ENCODE peak calls at places on chromosomes 7 and 10, in five cellular contexts. One of them, this sample, is unnamed.

GRCh38 chr7:142432386-142432785 is 174.5 kb upstream of the PRSS58 start:
- DNase-seq in fibroblast of mammary gland: no peak
- DNase-seq in progenitor cell of endocrine pancreas: no peak
- DNase-seq in fibroblast of pulmonary artery: no peak
- DNase-seq in dorsolateral prefrontal cortex: no peak
- DNase-seq in this sample: no peak

GRCh38 chr10:43322769-43323168 is 48.7 kb upstream of the FXYD4 start:
- DNase-seq in fibroblast of mammary gland: peak; percentile 71
- DNase-seq in progenitor cell of endocrine pancreas: peak; percentile 94
- DNase-seq in fibroblast of pulmonary artery: peak; percentile 74
- DNase-seq in dorsolateral prefrontal cortex: peak; percentile 97
- DNase-seq in this sample: peak; percentile 64

GRCh38 chr10:26737730-26738129 is 40.2 kb downstream of the PDSS1 start:
- DNase-seq in fibroblast of mammary gland: peak; percentile 66
- DNase-seq in progenitor cell of endocrine pancreas: no peak
- DNase-seq in fibroblast of pulmonary artery: peak; percentile 11
- DNase-seq in dorsolateral prefrontal cortex: no peak
- DNase-seq in this sample: no peak

GRCh38 chr7:57274535-57275283 is 142.5 kb upstream of the ZNF479 start:
- DNase-seq in fibroblast of mammary gland: no peak
- DNase-seq in progenitor cell of endocrine pancreas: no peak
- DNase-seq in fibroblast of pulmonary artery: no peak
- DNase-seq in dorsolateral prefrontal cortex: no peak
- DNase-seq in this sample: no peak

GRCh38 chr10:11750420-11750819 is 8.2 kb downstream of the ECHDC3 start:
- DNase-seq in fibroblast of mammary gland: no peak
- DNase-seq in progenitor cell of endocrine pancreas: no peak
- DNase-seq in fibroblast of pulmonary artery: no peak
- DNase-seq in dorsolateral prefrontal cortex: no peak
- DNase-seq in this sample: no peak

GRCh38 chr7:2241580-2242540 is at the start of the genes MRM2 and NUDT1:
- DNase-seq in fibroblast of mammary gland: peak; percentile 52
- DNase-seq in progenitor cell of endocrine pancreas: peak; percentile 83
- DNase-seq in fibroblast of pulmonary artery: peak; percentile 68
- DNase-seq in dorsolateral prefrontal cortex: peak; percentile 74
- DNase-seq in this sample: peak; percentile 73

GRCh38 chr7:132580717-132581285 is 4.5 kb upstream of the PLXNA4 start:
- DNase-seq in fibroblast of mammary gland: peak; percentile 71
- DNase-seq in progenitor cell of endocrine pancreas: peak; percentile 68
- DNase-seq in fibroblast of pulmonary artery: peak; percentile 84
- DNase-seq in dorsolateral prefrontal cortex: peak; percentile 48
- DNase-seq in this sample: peak; percentile 70

GRCh38 chr10:13977861-13978843 is 352.6 kb downstream of the FRMD4A start:
- DNase-seq in fibroblast of mammary gland: peak; percentile 97
- DNase-seq in progenitor cell of endocrine pancreas: no peak
- DNase-seq in fibroblast of pulmonary artery: peak; percentile 93
- DNase-seq in dorsolateral prefrontal cortex: no peak
- DNase-seq in this sample: no peak

GRCh38 chr10:103605359-103606156 is 112.1 kb downstream of the NEURL1 start:
- DNase-seq in fibroblast of mammary gland: peak; percentile 74
- DNase-seq in progenitor cell of endocrine pancreas: no peak
- DNase-seq in fibroblast of pulmonary artery: peak; percentile 73
- DNase-seq in dorsolateral prefrontal cortex: no peak
- DNase-seq in this sample: no peak

GRCh38 chr10:112650588-112651030 is 203.6 kb downstream of the VTI1A start:
- DNase-seq in fibroblast of mammary gland: peak; percentile 49
- DNase-seq in progenitor cell of endocrine pancreas: no peak
- DNase-seq in fibroblast of pulmonary artery: peak; percentile 66
- DNase-seq in dorsolateral prefrontal cortex: no peak
- DNase-seq in this sample: no peak

GRCh38 chr10:23063387-23064287 is 31.7 kb upstream of the MSRB2 start:
- DNase-seq in fibroblast of mammary gland: peak; percentile 41
- DNase-seq in progenitor cell of endocrine pancreas: no peak
- DNase-seq in fibroblast of pulmonary artery: peak; percentile 38
- DNase-seq in dorsolateral prefrontal cortex: no peak
- DNase-seq in this sample: no peak

GRCh38 chr7:151800391-151800790 is 76.5 kb downstream of the PRKAG2 start:
- DNase-seq in fibroblast of mammary gland: no peak
- DNase-seq in progenitor cell of endocrine pancreas: no peak
- DNase-seq in fibroblast of pulmonary artery: no peak
- DNase-seq in dorsolateral prefrontal cortex: no peak
- DNase-seq in this sample: no peak

DNA sequence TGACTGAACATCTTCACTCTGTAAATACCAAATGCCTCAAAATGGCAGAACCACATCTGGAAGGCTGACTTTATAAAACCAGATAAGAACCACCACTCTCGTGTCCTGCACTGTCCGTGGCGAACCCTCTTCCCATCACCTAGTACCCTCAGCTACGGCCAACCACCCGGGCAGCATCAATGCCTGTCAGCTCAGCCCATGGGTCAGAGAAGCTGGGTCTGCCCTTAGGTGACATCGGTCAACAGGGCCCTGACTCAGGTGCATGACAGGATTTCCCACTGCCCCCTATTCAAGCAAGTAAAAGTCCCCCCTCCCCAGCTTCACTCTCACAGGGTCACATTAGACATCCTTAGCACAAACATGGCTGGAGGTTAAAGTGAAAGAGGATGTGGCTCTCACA is 56.6 kb downstream of the HSPA12A start:
- DNase-seq in fibroblast of mammary gland: no peak
- DNase-seq in progenitor cell of endocrine pancreas: no peak
- DNase-seq in fibroblast of pulmonary artery: no peak
- DNase-seq in dorsolateral prefrontal cortex: no peak
- DNase-seq in this sample: no peak
- TF ChIP-seq CTCF in fibroblast of mammary gland: no peak
- TF ChIP-seq CTCF in progenitor cell of endocrine pancreas: no peak
- TF ChIP-seq CTCF in fibroblast of pulmonary artery: no peak
- TF ChIP-seq CTCF in dorsolateral prefrontal cortex: no peak
- TF ChIP-seq CTCF in this sample: no peak

GRCh38 chr10:54415483-54415882 is 385.5 kb downstream of the PCDH15 start:
- DNase-seq in fibroblast of mammary gland: no peak
- DNase-seq in progenitor cell of endocrine pancreas: no peak
- DNase-seq in fibroblast of pulmonary artery: no peak
- DNase-seq in dorsolateral prefrontal cortex: no peak
- DNase-seq in this sample: no peak
- TF ChIP-seq CTCF in fibroblast of mammary gland: no peak
- TF ChIP-seq CTCF in progenitor cell of endocrine pancreas: no peak
- TF ChIP-seq CTCF in fibroblast of pulmonary artery: no peak
- TF ChIP-seq CTCF in dorsolateral prefrontal cortex: no peak
- TF ChIP-seq CTCF in this sample: no peak

GRCh38 chr10:49512121-49512809 is 26.7 kb downstream of the ERCC6 start:
- DNase-seq in fibroblast of mammary gland: peak; percentile 50
- DNase-seq in progenitor cell of endocrine pancreas: no peak
- DNase-seq in fibroblast of pulmonary artery: peak; percentile 58
- DNase-seq in dorsolateral prefrontal cortex: no peak
- DNase-seq in this sample: no peak
- TF ChIP-seq CTCF in fibroblast of mammary gland: peak; percentile 70
- TF ChIP-seq CTCF in progenitor cell of endocrine pancreas: peak; percentile 82
- TF ChIP-seq CTCF in fibroblast of pulmonary artery: peak; percentile 71
- TF ChIP-seq CTCF in dorsolateral prefrontal cortex: peak; percentile 55
- TF ChIP-seq CTCF in this sample: peak; percentile 79

GRCh38 chr10:117536862-117537435 is 5.6 kb upstream of the EMX2 start:
- DNase-seq in fibroblast of mammary gland: no peak
- DNase-seq in progenitor cell of endocrine pancreas: no peak
- DNase-seq in fibroblast of pulmonary artery: no peak
- DNase-seq in dorsolateral prefrontal cortex: no peak
- DNase-seq in this sample: no peak

GRCh38 chr10:117537436-117537903 is 5.1 kb upstream of the EMX2 start:
- DNase-seq in fibroblast of mammary gland: no peak
- DNase-seq in progenitor cell of endocrine pancreas: peak; percentile 56
- DNase-seq in fibroblast of pulmonary artery: no peak
- DNase-seq in dorsolateral prefrontal cortex: no peak
- DNase-seq in this sample: no peak

GRCh38 chr10:117539271-117539876 is 3.2 kb upstream of the EMX2 start:
- DNase-seq in fibroblast of mammary gland: no peak
- DNase-seq in progenitor cell of endocrine pancreas: no peak
- DNase-seq in fibroblast of pulmonary artery: no peak
- DNase-seq in dorsolateral prefrontal cortex: no peak
- DNase-seq in this sample: no peak

GRCh38 chr10:117536359-117536861 is 6.1 kb upstream of the EMX2 start:
- DNase-seq in fibroblast of mammary gland: no peak
- DNase-seq in progenitor cell of endocrine pancreas: no peak
- DNase-seq in fibroblast of pulmonary artery: no peak
- DNase-seq in dorsolateral prefrontal cortex: no peak
- DNase-seq in this sample: no peak

GRCh38 chr10:117537904-117538524 is 4.5 kb upstream of the EMX2 start:
- DNase-seq in fibroblast of mammary gland: no peak
- DNase-seq in progenitor cell of endocrine pancreas: no peak
- DNase-seq in fibroblast of pulmonary artery: no peak
- DNase-seq in dorsolateral prefrontal cortex: no peak
- DNase-seq in this sample: no peak
- TF ChIP-seq CTCF in fibroblast of mammary gland: no peak
- TF ChIP-seq CTCF in progenitor cell of endocrine pancreas: no peak
- TF ChIP-seq CTCF in fibroblast of pulmonary artery: no peak
- TF ChIP-seq CTCF in dorsolateral prefrontal cortex: no peak
- TF ChIP-seq CTCF in this sample: no peak

GRCh38 chr7:48337012-48337621 is 165.9 kb downstream of the ABCA13 start:
- DNase-seq in fibroblast of mammary gland: peak; percentile 36
- DNase-seq in progenitor cell of endocrine pancreas: no peak
- DNase-seq in fibroblast of pulmonary artery: peak; percentile 14
- DNase-seq in dorsolateral prefrontal cortex: no peak
- DNase-seq in this sample: no peak
- TF ChIP-seq CTCF in fibroblast of mammary gland: peak; percentile 62
- TF ChIP-seq CTCF in progenitor cell of endocrine pancreas: peak; percentile 61
- TF ChIP-seq CTCF in fibroblast of pulmonary artery: peak; percentile 47
- TF ChIP-seq CTCF in dorsolateral prefrontal cortex: peak; percentile 57
- TF ChIP-seq CTCF in this sample: no peak

GRCh38 chr10:116765549-116766162 is 23.3 kb upstream of the HSPA12A start:
- DNase-seq in fibroblast of mammary gland: peak; percentile 29
- DNase-seq in progenitor cell of endocrine pancreas: no peak
- DNase-seq in fibroblast of pulmonary artery: no peak
- DNase-seq in dorsolateral prefrontal cortex: no peak
- DNase-seq in this sample: no peak
- TF ChIP-seq CTCF in fibroblast of mammary gland: peak; percentile 37
- TF ChIP-seq CTCF in progenitor cell of endocrine pancreas: peak; percentile 16
- TF ChIP-seq CTCF in fibroblast of pulmonary artery: peak; percentile 26
- TF ChIP-seq CTCF in dorsolateral prefrontal cortex: peak; percentile 32
- TF ChIP-seq CTCF in this sample: no peak

DNA sequence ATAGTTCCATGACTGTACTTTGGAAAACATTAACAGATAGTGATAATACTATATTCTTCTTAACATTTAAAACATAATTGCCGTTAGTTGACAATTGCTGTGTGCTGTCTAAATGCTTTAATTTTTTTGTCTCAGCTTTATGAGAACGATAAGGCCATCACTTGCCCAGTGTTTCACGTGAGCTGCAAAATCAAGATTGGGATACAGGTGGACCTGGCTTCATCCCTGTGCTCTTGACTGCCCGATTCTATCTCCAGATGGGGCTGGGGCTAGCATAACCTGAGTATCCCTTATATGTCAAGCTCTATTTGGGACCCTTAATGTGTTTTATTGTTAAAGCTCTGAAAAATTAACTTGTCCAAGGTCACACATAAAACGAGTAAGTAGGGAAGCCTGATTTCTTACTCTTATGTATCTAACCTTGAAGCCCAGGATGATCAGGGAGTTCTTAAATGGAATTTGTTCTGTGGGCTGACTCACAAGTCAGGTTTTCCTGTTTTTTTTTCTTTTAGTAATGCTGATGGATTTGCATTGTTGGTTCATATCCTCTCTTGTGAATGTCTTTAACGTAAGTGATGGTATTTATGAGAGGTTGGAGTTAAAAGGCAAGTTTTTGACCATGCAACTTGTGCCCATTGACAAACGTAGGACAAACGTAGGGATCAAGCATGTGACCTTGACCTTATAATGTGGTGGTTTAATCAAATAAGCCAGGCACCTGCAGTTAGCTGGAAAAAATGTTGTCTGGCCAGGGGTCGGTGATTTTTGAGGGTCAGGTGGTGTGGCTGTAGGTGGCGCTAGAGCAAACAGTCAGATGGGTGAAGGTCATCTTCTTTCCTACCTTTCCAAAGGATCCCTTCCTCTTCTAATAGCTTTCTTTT is 3.6 kb downstream of the PRKAR2B start:
- DNase-seq in fibroblast of mammary gland: no peak
- DNase-seq in progenitor cell of endocrine pancreas: no peak
- DNase-seq in fibroblast of pulmonary artery: peak; percentile 10
- DNase-seq in dorsolateral prefrontal cortex: no peak
- DNase-seq in this sample: no peak
- TF ChIP-seq CTCF in fibroblast of mammary gland: peak; percentile 11
- TF ChIP-seq CTCF in progenitor cell of endocrine pancreas: peak; percentile 25
- TF ChIP-seq CTCF in fibroblast of pulmonary artery: no peak
- TF ChIP-seq CTCF in dorsolateral prefrontal cortex: no peak
- TF ChIP-seq CTCF in this sample: no peak

GRCh38 chr10:87706731-87707130 is 47.1 kb downstream of the PAPSS2 start:
- DNase-seq in fibroblast of mammary gland: peak; percentile 47
- DNase-seq in progenitor cell of endocrine pancreas: no peak
- DNase-seq in fibroblast of pulmonary artery: peak; percentile 11
- DNase-seq in dorsolateral prefrontal cortex: no peak
- DNase-seq in this sample: no peak

GRCh38 chr10:87702973-87703294 is 43.3 kb downstream of the PAPSS2 start:
- DNase-seq in fibroblast of mammary gland: no peak
- DNase-seq in progenitor cell of endocrine pancreas: no peak
- DNase-seq in fibroblast of pulmonary artery: no peak
- DNase-seq in dorsolateral prefrontal cortex: no peak
- DNase-seq in this sample: no peak

GRCh38 chr10:87707254-87707653 is 47.6 kb downstream of the PAPSS2 start:
- DNase-seq in fibroblast of mammary gland: no peak
- DNase-seq in progenitor cell of endocrine pancreas: no peak
- DNase-seq in fibroblast of pulmonary artery: no peak
- DNase-seq in dorsolateral prefrontal cortex: no peak
- DNase-seq in this sample: no peak

GRCh38 chr10:87702260-87702972 is 42.7 kb downstream of the PAPSS2 start:
- DNase-seq in fibroblast of mammary gland: no peak
- DNase-seq in progenitor cell of endocrine pancreas: no peak
- DNase-seq in fibroblast of pulmonary artery: no peak
- DNase-seq in dorsolateral prefrontal cortex: no peak
- DNase-seq in this sample: no peak

GRCh38 chr10:87705339-87705738 is 45.7 kb downstream of the PAPSS2 start:
- DNase-seq in fibroblast of mammary gland: peak; percentile 11
- DNase-seq in progenitor cell of endocrine pancreas: no peak
- DNase-seq in fibroblast of pulmonary artery: peak; percentile 41
- DNase-seq in dorsolateral prefrontal cortex: no peak
- DNase-seq in this sample: no peak
- TF ChIP-seq CTCF in fibroblast of mammary gland: no peak
- TF ChIP-seq CTCF in progenitor cell of endocrine pancreas: no peak
- TF ChIP-seq CTCF in fibroblast of pulmonary artery: no peak
- TF ChIP-seq CTCF in dorsolateral prefrontal cortex: no peak
- TF ChIP-seq CTCF in this sample: no peak